ENCODE peak calls at places on chromosomes 1 and 21, in five cellular contexts. Y is H1, C is heart left ventricle, Z is adrenal gland, D is HCT116. E is an unnamed sample.

GRCh38 chr1:183290628-183291027 is 104.6 kb downstream of the LAMC2 start:
- DNase-seq in D (no peak), Z (no peak), C (no peak), Y (no peak), E (no peak)

GRCh38 chr1:81954388-81955023 is 153.8 kb downstream of the ADGRL2 start:
- DNase-seq in D (no peak), Z (no peak), Y (no peak), C (no peak), E (no peak)

GRCh38 chr1:30668546-30669327 is 54.6 kb downstream of the MATN1 start:
- DNase-seq in Y (no peak), D (no peak), C (no peak), Z (no peak), E (no peak)

GRCh38 chr1:202710070-202711025 is at the start of gene SYT2:
- DNase-seq in Y (no peak), Z (peak; percentile 30), D (no peak), C (peak; percentile 27), E (no peak)

GRCh38 chr1:200129480-200129879 is 102.0 kb downstream of the NR5A2 start:
- DNase-seq in Y (no peak), D (no peak), C (no peak), Z (no peak), E (no peak)

GRCh38 chr1:153353226-153353947 is 4.3 kb upstream of the S100A9 start:
- DNase-seq in Z (no peak), C (no peak), Y (no peak), D (peak; percentile 8), E (no peak)

GRCh38 chr21:25911730-25912401 is 177.1 kb downstream of the GABPA start:
- DNase-seq in Y (no peak), Z (peak; percentile 54), D (no peak), C (no peak), E (no peak)

GRCh38 chr21:16134134-16134533 is 404.4 kb downstream of the USP25 start:
- DNase-seq in C (no peak), Y (no peak), D (no peak), Z (no peak), E (no peak)

GRCh38 chr1:59375321-59376220 is 78.7 kb downstream of the FGGY start:
- DNase-seq in D (no peak), Z (no peak), Y (no peak), C (no peak), E (no peak)

GRCh38 chr1:53371121-53371666 is 43.3 kb upstream of the LRP8 start:
- DNase-seq in Y (no peak), Z (peak; percentile 4), C (peak; percentile 14), D (no peak), E (no peak)

GRCh38 chr1:93288558-93288957 is 57.1 kb upstream of the DR1 start:
- DNase-seq in D (no peak), Z (peak; percentile 26), C (no peak), Y (no peak), E (no peak)

GRCh38 chr1:79207786-79208185 is 201.3 kb upstream of the ADGRL4 start:
- DNase-seq in Z (no peak), Y (no peak), C (no peak), D (no peak), E (no peak)

GRCh38 chr1:178438432-178438831 is 58.3 kb downstream of the CLEC20A start:
- DNase-seq in D (no peak), Z (no peak), C (no peak), Y (no peak), E (no peak)

GRCh38 chr1:84121360-84121759 is 22.7 kb upstream of the PRKACB start:
- DNase-seq in Z (no peak), C (no peak), D (no peak), Y (no peak), E (no peak)

GRCh38 chr1:192439373-192440025 is 122.7 kb downstream of the RGS21 start:
- DNase-seq in Y (no peak), D (no peak), C (no peak), Z (no peak), E (no peak)

GRCh38 chr1:226482196-226482595 is 66.4 kb upstream of the STUM start:
- DNase-seq in D (no peak), Y (no peak), Z (no peak), C (no peak), E (no peak)

GRCh38 chr1:147541672-147542548 is 609 bp downstream of the BCL9 start:
- DNase-seq in Z (peak; percentile 66), D (no peak), Y (peak; percentile 25), C (peak; percentile 48), E (no peak)

GRCh38 chr1:176949033-176949662 is 215.4 kb downstream of the ASTN1 start:
- DNase-seq in Y (peak; percentile 80), C (peak; percentile 24), D (peak; percentile 63), Z (peak; percentile 77), E (no peak)

GRCh38 chr1:112706505-112707216 is at the start of gene RHOC:
- DNase-seq in Y (no peak), D (no peak), Z (peak; percentile 72), C (peak; percentile 85), E (no peak)

GRCh38 chr1:51512120-51512519 is 6.9 kb downstream of the EPS15 start:
- DNase-seq in Z (no peak), D (no peak), C (no peak), Y (no peak), E (no peak)

GRCh38 chr1:64623750-64624445 is 121.0 kb upstream of the RAVER2 start:
- DNase-seq in Y (no peak), D (no peak), Z (peak; percentile 49), C (no peak), E (no peak)

DNA sequence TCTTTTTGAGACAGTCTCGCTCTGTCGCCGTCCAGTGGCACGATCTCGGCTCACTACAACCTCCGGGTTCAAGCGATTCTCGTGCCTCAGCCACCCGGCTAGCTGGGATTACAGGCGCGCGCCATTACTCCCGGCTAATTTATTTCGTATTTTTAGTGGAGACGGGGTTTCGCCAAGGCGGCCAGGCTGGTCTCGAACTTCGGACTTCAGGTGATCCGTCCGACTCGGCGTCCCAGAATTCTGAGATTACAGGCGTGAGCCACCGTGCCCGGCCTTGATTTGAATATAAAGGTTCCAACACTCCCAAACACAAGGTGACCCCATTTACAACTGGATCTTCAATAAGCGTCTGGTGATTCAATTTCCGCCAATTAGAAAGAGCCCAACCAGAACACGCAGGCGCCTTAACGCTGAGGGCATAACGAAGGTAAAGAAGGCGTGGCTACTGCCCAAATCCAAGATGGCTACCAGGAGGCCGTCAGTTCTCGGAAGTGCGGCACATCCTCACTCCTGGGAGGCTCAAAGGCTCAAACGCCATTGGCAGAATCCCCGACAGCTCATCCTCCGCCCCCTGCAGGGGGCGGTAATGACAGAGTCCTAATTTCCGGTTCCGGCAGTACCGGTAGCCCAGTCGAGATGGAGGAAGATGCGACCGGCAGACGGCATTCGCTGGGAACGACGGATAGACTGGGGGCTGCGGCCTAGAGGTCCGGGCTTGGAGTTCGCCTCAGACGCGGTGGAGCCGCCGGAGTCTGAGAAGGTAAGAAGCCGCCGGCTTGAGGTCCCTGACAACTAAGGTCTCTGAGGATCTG is at the start of gene SLC25A44:
- DNase-seq in D (peak; percentile 99), C (peak; percentile 97), Y (peak; percentile 99), Z (peak; percentile 98), E (peak; percentile 79)
- TF ChIP-seq CTCF in D (peak; percentile 12), C (peak; percentile 63), Y (peak; percentile 25), Z (peak; percentile 62), E (peak; percentile 69)

DNA sequence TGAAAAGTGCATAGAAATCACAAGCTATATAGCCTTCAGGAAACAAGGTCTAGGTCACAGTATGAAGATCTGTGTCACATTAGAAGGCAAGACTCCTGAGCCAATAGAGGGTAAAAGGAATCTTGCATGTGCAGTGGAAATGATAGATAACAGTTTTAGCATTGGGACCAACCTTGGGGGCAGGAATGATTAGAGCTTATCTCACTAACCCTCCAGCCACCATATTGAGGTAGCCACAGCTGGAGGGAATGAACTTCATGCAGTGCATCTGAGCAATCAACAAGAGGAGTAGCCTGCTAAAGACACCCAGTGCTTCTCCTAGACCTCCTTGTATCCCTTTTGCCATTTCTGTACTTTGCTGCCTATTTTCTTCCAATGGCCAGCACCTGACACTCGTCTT is 390.1 kb downstream of the LTN1 start:
- DNase-seq in Y (no peak), C (no peak), D (no peak), Z (no peak), E (no peak)
- TF ChIP-seq POLR2A in Y (no peak), C (no peak), D (no peak), Z (no peak), E (no peak)

DNA sequence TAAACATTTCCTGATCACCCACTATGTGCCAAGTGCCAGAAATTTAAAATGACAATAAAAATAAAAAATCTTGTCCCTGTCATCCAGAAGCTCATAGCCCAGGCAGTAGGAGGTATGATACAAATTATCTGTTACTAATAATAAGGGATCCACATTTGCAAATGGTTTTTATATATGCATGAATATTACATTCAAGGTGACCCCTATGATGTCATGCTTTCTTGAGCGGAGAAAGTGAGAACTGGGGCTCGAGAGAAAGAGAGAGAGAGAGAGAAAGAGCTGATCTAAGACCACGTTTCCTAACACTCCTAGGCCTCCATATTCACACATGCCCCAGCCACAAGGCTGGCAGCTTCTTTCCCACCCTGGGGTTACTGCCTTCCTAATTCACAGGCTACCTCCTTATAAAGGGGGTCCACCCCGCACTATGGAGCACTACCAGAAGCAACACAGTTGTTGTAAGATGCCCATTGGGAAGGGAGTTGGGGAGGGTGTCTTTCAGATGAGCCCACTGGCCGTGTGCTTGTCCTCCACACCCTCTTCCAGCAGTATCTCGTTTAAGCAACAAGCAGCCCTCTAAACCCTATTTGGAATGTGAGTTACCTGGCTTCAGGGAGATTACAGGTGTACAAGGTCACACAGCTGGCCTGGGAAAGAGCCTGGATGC is 28.8 kb upstream of the LRRN2 start:
- DNase-seq in Y (no peak), C (no peak), D (no peak), Z (no peak), E (no peak)
- H3K27me3 ChIP-seq in Y (peaks cover 22% of the 10 kb centered on the region), C (peaks cover 27% of the 10 kb centered on the region), D (peaks cover 15% of the 10 kb centered on the region), Z (peaks cover 26% of the 10 kb centered on the region), E (peaks cover 6% of the 10 kb centered on the region)

DNA sequence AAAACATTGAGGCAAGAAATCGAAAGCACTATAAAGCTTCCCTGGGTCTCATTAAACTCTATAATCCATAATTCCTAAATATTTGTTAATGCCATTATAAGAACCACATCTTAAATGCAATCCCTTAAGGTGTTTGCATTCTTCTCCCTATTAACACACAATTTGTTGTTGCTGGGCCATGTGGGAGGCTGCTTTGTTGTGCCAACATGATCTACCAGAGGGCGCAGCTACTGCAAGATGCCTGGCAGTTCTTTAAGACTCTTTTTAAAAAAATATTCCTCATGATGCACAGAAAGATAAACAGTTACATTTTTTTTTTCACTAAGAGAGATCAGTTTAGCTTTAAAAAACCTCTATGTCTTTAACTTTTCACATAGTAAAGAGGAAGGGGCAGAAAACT is 39.0 kb upstream of the BCAS2 start:
- DNase-seq in D (no peak), Y (no peak), C (no peak), Z (no peak), E (no peak)
- TF ChIP-seq CTCF in D (no peak), Y (no peak), C (no peak), Z (no peak), E (no peak)

E was measured in esophagus squamous epithelium.